ENCODE peak calls at places on chromosome 4, in four cellular contexts. S is NCI-H187, L is foreskin keratinocyte, F is activated T-helper 1 cell treated with Interleukin-2 at 50 U/mL for 16 hours. M is an unnamed sample.

GRCh38 chr4:122827258-122827887 is 742 bp downstream of the FGF2 start:
- DNase-seq in S (no peak), L (peak; percentile 10), F (no peak), M (no peak)

GRCh38 chr4:156596026-156596425 is 375.6 kb downstream of the PDGFC start:
- DNase-seq in S (no peak), L (no peak), F (no peak), M (no peak)

GRCh38 chr4:7967501-7968261 is 28.0 kb upstream of the AFAP1 start:
- DNase-seq in S (no peak), L (no peak), F (no peak), M (no peak)

GRCh38 chr4:176340871-176341685 is 21.3 kb downstream of the SPCS3 start:
- DNase-seq in S (no peak), L (no peak), F (no peak), M (peak; percentile 6)

GRCh38 chr4:146051724-146052396 is 113.2 kb upstream of the ZNF827 start:
- DNase-seq in S (no peak), L (no peak), F (no peak), M (no peak)

GRCh38 chr4:147550626-147551250 is 66.5 kb upstream of the TMEM184C start:
- DNase-seq in S (no peak), L (peak; percentile 17), F (no peak), M (no peak)

GRCh38 chr4:186132577-186133277 is 28.2 kb downstream of the FAM149A start:
- DNase-seq in S (no peak), L (no peak), F (no peak), M (no peak)

GRCh38 chr4:118086334-118086733 is 52.0 kb downstream of the NDST3 start:
- DNase-seq in S (no peak), L (peak; percentile 15), F (no peak), M (no peak)

GRCh38 chr4:172489896-172490295 is 676.7 kb downstream of the GALNTL6 start:
- DNase-seq in S (no peak), L (no peak), F (no peak), M (peak; percentile 4)

GRCh38 chr4:189029961-189030360 is 890.7 kb downstream of the TRIML1 start:
- DNase-seq in S (peak; percentile 36), L (no peak), F (no peak), M (no peak)

GRCh38 chr4:7518871-7519637 is 84.3 kb upstream of the PSAPL1 start:
- DNase-seq in S (no peak), L (no peak), F (no peak), M (no peak)

GRCh38 chr4:120348521-120348920 is 281.9 kb upstream of the MAD2L1 start:
- DNase-seq in S (no peak), L (no peak), F (no peak), M (no peak)

GRCh38 chr4:106583567-106583966 is 215.0 kb upstream of the GIMD1 start:
- DNase-seq in S (no peak), L (peak; percentile 98), F (no peak), M (no peak)

GRCh38 chr4:98682719-98683118 is 24.3 kb upstream of the TSPAN5 start:
- DNase-seq in S (no peak), L (no peak), F (no peak), M (no peak)

GRCh38 chr4:176153124-176153523 is 42.3 kb downstream of the SPATA4 start:
- DNase-seq in S (no peak), L (no peak), F (no peak), M (no peak)

GRCh38 chr4:3321295-3321889 is 28.6 kb downstream of the RGS12 start:
- DNase-seq in S (no peak), L (no peak), F (no peak), M (no peak)

M was measured in NCI-H748 treated with DMSO at 0.1 percent for 48 hours.